ENCODE peak calls at places on chromosomes 6 and 20, in four cellular contexts. One of them, this sample, is unnamed.

GRCh38 chr6:35359744-35360348 is 17.5 kb downstream of the PPARD start:
- DNase-seq in GM12878: no peak
- DNase-seq in K562: no peak
- DNase-seq in HepG2: no peak
- DNase-seq in this sample: no peak

GRCh38 chr20:57180385-57180784 is 86.1 kb downstream of the BMP7 start:
- DNase-seq in GM12878: no peak
- DNase-seq in K562: no peak
- DNase-seq in HepG2: no peak
- DNase-seq in this sample: no peak

GRCh38 chr6:1641391-1641790 is 31.7 kb downstream of the FOXC1 start:
- DNase-seq in GM12878: no peak
- DNase-seq in K562: peak; percentile 30
- DNase-seq in HepG2: no peak
- DNase-seq in this sample: no peak

GRCh38 chr6:4336778-4337442 is 201.5 kb upstream of the ECI2 start:
- DNase-seq in GM12878: no peak
- DNase-seq in K562: peak; percentile 71
- DNase-seq in HepG2: peak; percentile 80
- DNase-seq in this sample: no peak

GRCh38 chr6:117188627-117189201 is 76.6 kb upstream of the VGLL2 start:
- DNase-seq in GM12878: no peak
- DNase-seq in K562: peak; percentile 2
- DNase-seq in HepG2: no peak
- DNase-seq in this sample: no peak

GRCh38 chr6:26294276-26294675 is 70.7 kb upstream of the BTN3A2 start:
- DNase-seq in GM12878: no peak
- DNase-seq in K562: no peak
- DNase-seq in HepG2: no peak
- DNase-seq in this sample: no peak

GRCh38 chr6:73774311-73774766 is 78.3 kb downstream of the CD109 start:
- DNase-seq in GM12878: peak; percentile 9
- DNase-seq in K562: no peak
- DNase-seq in HepG2: no peak
- DNase-seq in this sample: no peak

GRCh38 chr6:165988757-165989456 is 178.7 kb downstream of the TBXT start:
- DNase-seq in GM12878: no peak
- DNase-seq in K562: no peak
- DNase-seq in HepG2: no peak
- DNase-seq in this sample: no peak

GRCh38 chr6:27617046-27617687 is 144.3 kb upstream of the ZNF184 start:
- DNase-seq in GM12878: no peak
- DNase-seq in K562: peak; percentile 46
- DNase-seq in HepG2: no peak
- DNase-seq in this sample: no peak

GRCh38 chr20:3563113-3563512 is 92.3 kb downstream of the ATRN start:
- DNase-seq in GM12878: no peak
- DNase-seq in K562: no peak
- DNase-seq in HepG2: no peak
- DNase-seq in this sample: no peak

GRCh38 chr6:163842467-163842866 is 427.9 kb downstream of the QKI start:
- DNase-seq in GM12878: peak; percentile 45
- DNase-seq in K562: no peak
- DNase-seq in HepG2: no peak
- DNase-seq in this sample: no peak

GRCh38 chr6:113104546-113105325 is 752.4 kb upstream of the MARCKS start:
- DNase-seq in GM12878: no peak
- DNase-seq in K562: no peak
- DNase-seq in HepG2: no peak
- DNase-seq in this sample: no peak

GRCh38 chr20:30811896-30812671 is 445.4 kb upstream of the DEFB115 start:
- DNase-seq in GM12878: peak; percentile 20
- DNase-seq in K562: peak; percentile 81
- DNase-seq in HepG2: no peak
- DNase-seq in this sample: no peak

GRCh38 chr20:50727792-50728485 is 3.4 kb upstream of the PARD6B start:
- DNase-seq in GM12878: no peak
- DNase-seq in K562: no peak
- DNase-seq in HepG2: peak; percentile 85
- DNase-seq in this sample: no peak

GRCh38 chr20:55582498-55582897 is 422.8 kb downstream of the CBLN4 start:
- DNase-seq in GM12878: no peak
- DNase-seq in K562: no peak
- DNase-seq in HepG2: no peak
- DNase-seq in this sample: no peak

GRCh38 chr20:46312075-46312944 is 4.0 kb upstream of the CDH22 start:
- DNase-seq in GM12878: no peak
- DNase-seq in K562: peak; percentile 64
- DNase-seq in HepG2: peak; percentile 24
- DNase-seq in this sample: peak; percentile 46

GRCh38 chr6:12534454-12534853 is 182.1 kb upstream of the PHACTR1 start:
- DNase-seq in GM12878: no peak
- DNase-seq in K562: no peak
- DNase-seq in HepG2: no peak
- DNase-seq in this sample: no peak

GRCh38 chr6:7541175-7542064 is at the start of gene DSP:
- DNase-seq in GM12878: no peak
- DNase-seq in K562: peak; percentile 25
- DNase-seq in HepG2: peak; percentile 96
- DNase-seq in this sample: peak; percentile 83

GRCh38 chr6:49906511-49906910 is 40.2 kb upstream of the CRISP1 start:
- DNase-seq in GM12878: no peak
- DNase-seq in K562: no peak
- DNase-seq in HepG2: no peak
- DNase-seq in this sample: no peak

GRCh38 chr6:142279350-142280180 is 22.2 kb upstream of the ADGRG6 start:
- DNase-seq in GM12878: no peak
- DNase-seq in K562: no peak
- DNase-seq in HepG2: peak; percentile 81
- DNase-seq in this sample: no peak

GRCh38 chr20:46705378-46705729 is 4.1 kb upstream of the SLC2A10 start:
- DNase-seq in GM12878: no peak
- DNase-seq in K562: no peak
- DNase-seq in HepG2: no peak
- DNase-seq in this sample: no peak

GRCh38 chr6:145206247-145206907 is 528.9 kb downstream of the EPM2A start:
- DNase-seq in GM12878: no peak
- DNase-seq in K562: no peak
- DNase-seq in HepG2: no peak
- DNase-seq in this sample: no peak

GRCh38 chr20:32743237-32744112 is at the start of gene COMMD7:
- DNase-seq in GM12878: peak; percentile 19
- DNase-seq in K562: peak; percentile 65
- DNase-seq in HepG2: peak; percentile 50
- DNase-seq in this sample: no peak

GRCh38 chr6:11096109-11096508 is 2.5 kb downstream of the SMIM13 start:
- DNase-seq in GM12878: no peak
- DNase-seq in K562: peak; percentile 78
- DNase-seq in HepG2: peak; percentile 76
- DNase-seq in this sample: no peak

GRCh38 chr6:42387336-42387735 is 64.4 kb downstream of the TRERF1 start:
- DNase-seq in GM12878: no peak
- DNase-seq in K562: no peak
- DNase-seq in HepG2: no peak
- DNase-seq in this sample: no peak

GRCh38 chr20:58344741-58345140 is 35.2 kb downstream of the RAB22A start:
- DNase-seq in GM12878: no peak
- DNase-seq in K562: no peak
- DNase-seq in HepG2: no peak
- DNase-seq in this sample: no peak

GRCh38 chr6:36028088-36028886 is 679 bp downstream of the MAPK14 start:
- DNase-seq in GM12878: no peak
- DNase-seq in K562: peak; percentile 60
- DNase-seq in HepG2: peak; percentile 46
- DNase-seq in this sample: peak; percentile 61

GRCh38 chr6:64477311-64477850 is 841.8 kb downstream of the PHF3 start:
- DNase-seq in GM12878: no peak
- DNase-seq in K562: no peak
- DNase-seq in HepG2: no peak
- DNase-seq in this sample: no peak

GRCh38 chr6:118377711-118378414 is 170.2 kb upstream of the PLN start:
- DNase-seq in GM12878: no peak
- DNase-seq in K562: no peak
- DNase-seq in HepG2: no peak
- DNase-seq in this sample: no peak

GRCh38 chr6:30814137-30815084 is 69.9 kb upstream of the DDR1 start:
- DNase-seq in GM12878: no peak
- DNase-seq in K562: peak; percentile 84
- DNase-seq in HepG2: no peak
- DNase-seq in this sample: no peak
- TF ChIP-seq SIN3A in GM12878: no peak
- TF ChIP-seq SIN3A in K562: no peak
- TF ChIP-seq SIN3A in HepG2: no peak
- TF ChIP-seq SIN3A in this sample: no peak

GRCh38 chr6:43924222-43924702 is 154.3 kb downstream of the VEGFA start:
- DNase-seq in GM12878: peak; percentile 21
- DNase-seq in K562: no peak
- DNase-seq in HepG2: no peak
- DNase-seq in this sample: no peak

GRCh38 chr6:43927525-43928210 is 157.7 kb downstream of the VEGFA start:
- DNase-seq in GM12878: no peak
- DNase-seq in K562: no peak
- DNase-seq in HepG2: no peak
- DNase-seq in this sample: no peak

GRCh38 chr6:43923376-43924221 is 153.6 kb downstream of the VEGFA start:
- DNase-seq in GM12878: no peak
- DNase-seq in K562: no peak
- DNase-seq in HepG2: no peak
- DNase-seq in this sample: no peak

GRCh38 chr6:43929511-43929910 is 159.5 kb downstream of the VEGFA start:
- DNase-seq in GM12878: no peak
- DNase-seq in K562: no peak
- DNase-seq in HepG2: no peak
- DNase-seq in this sample: no peak

DNA sequence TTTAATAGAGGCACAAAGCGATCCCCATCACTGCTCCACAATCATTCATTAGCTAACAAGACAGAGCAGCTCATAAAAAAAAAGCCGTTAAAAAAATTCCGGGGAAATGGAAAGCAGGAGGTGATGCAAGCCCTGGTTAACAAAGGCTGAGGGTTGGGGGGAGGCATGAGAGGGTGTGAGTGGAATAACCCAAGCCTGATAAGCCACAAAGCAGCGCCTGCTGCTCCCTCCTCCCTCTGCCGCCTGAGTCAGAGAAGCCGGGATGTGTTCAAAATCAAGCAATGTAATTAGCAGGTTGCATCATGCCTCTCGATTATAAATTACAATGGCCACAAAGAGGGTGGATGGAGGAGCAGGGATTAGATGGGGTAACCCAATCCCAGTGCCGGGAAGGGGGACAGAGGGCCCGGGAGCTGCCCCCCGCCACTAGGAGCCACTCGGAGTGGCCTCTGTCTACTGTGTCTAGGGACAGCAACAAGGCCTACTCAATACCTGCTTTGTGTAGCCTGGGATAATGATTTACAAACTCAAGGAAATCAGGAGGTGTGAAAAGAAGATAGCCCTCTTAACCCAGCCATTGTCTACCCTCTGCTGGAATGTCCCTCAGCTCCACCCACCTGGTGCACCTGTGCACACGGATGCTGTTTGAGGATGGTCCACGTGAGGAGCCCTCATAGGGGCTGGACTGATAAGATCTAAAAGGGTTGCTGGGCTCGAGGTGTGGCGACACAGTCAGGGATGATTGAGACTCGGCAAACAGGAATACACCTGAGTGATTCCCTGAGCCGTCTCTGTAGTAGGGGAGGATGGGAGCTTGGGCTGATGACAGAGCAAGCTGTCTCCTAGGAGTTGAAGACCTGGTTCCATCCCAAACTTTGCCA is 156.9 kb downstream of the VEGFA start:
- DNase-seq in GM12878: no peak
- DNase-seq in K562: peak; percentile 95
- DNase-seq in HepG2: peak; percentile 90
- DNase-seq in this sample: peak; percentile 62
- TF ChIP-seq POLR2AphosphoS5 in GM12878: no peak
- TF ChIP-seq POLR2AphosphoS5 in K562: peak; percentile 47
- TF ChIP-seq POLR2AphosphoS5 in HepG2: no peak
- TF ChIP-seq POLR2AphosphoS5 in this sample: no peak

DNA sequence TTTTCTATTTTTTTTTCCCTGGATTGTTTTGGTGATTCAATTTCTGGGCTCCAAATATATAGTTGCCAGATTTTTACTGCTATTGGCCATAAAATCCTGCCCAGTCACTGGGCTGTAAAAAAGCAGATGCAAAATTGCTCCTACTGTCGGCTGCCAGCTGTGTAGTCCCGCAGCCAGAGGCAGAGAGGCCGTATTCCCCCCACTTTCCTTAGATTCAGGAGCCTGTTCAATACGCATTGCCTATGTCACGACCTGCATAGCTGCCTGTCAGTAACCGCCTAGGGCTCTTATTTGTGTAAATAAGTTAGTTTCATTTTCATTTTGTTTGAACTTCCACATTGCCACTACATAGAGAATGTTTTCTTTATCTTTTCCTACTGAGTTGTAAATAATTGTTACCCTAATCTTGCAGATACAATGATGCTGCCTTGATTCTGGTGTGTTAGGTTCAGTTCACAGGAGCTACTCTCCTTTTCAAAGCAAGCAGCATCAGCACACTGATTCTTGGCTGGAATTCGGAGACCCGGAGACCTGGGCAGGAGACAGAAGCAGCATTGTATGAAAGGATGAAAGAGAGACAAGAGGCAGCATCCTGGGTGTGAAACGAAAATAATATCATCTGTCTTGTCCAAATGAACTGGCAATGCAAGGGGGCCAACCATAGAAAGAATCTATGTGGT is 46.0 kb upstream of the UST start:
- DNase-seq in GM12878: no peak
- DNase-seq in K562: no peak
- DNase-seq in HepG2: no peak
- DNase-seq in this sample: no peak
- TF ChIP-seq CREB1 in GM12878: no peak
- TF ChIP-seq CREB1 in K562: no peak
- TF ChIP-seq CREB1 in HepG2: no peak
- TF ChIP-seq CREB1 in this sample: no peak

GRCh38 chr6:45590225-45590624 is 212.5 kb upstream of the SUPT3H start:
- DNase-seq in GM12878: no peak
- DNase-seq in K562: no peak
- DNase-seq in HepG2: no peak
- DNase-seq in this sample: no peak

GRCh38 chr6:45589367-45589766 is 211.6 kb upstream of the SUPT3H start:
- DNase-seq in GM12878: no peak
- DNase-seq in K562: no peak
- DNase-seq in HepG2: no peak
- DNase-seq in this sample: no peak

GRCh38 chr6:45587229-45588060 is 209.7 kb upstream of the SUPT3H start:
- DNase-seq in GM12878: no peak
- DNase-seq in K562: no peak
- DNase-seq in HepG2: no peak
- DNase-seq in this sample: no peak

GRCh38 chr6:45584127-45584526 is 206.4 kb upstream of the SUPT3H start:
- DNase-seq in GM12878: no peak
- DNase-seq in K562: no peak
- DNase-seq in HepG2: no peak
- DNase-seq in this sample: no peak

GRCh38 chr6:45586216-45587171 is 208.8 kb upstream of the SUPT3H start:
- DNase-seq in GM12878: no peak
- DNase-seq in K562: peak; percentile 5
- DNase-seq in HepG2: no peak
- DNase-seq in this sample: peak; percentile 32
- TF ChIP-seq SIN3A in GM12878: no peak
- TF ChIP-seq SIN3A in K562: no peak
- TF ChIP-seq SIN3A in HepG2: no peak
- TF ChIP-seq SIN3A in this sample: no peak

GRCh38 chr20:38985603-38986170 is 23.5 kb downstream of the DHX35 start:
- DNase-seq in GM12878: peak; percentile 20
- DNase-seq in K562: no peak
- DNase-seq in HepG2: peak; percentile 73
- DNase-seq in this sample: no peak
- TF ChIP-seq POLR2AphosphoS5 in GM12878: no peak
- TF ChIP-seq POLR2AphosphoS5 in K562: no peak
- TF ChIP-seq POLR2AphosphoS5 in HepG2: no peak
- TF ChIP-seq POLR2AphosphoS5 in this sample: no peak

This sample was measured in H1.